ENCODE peak calls at places on chromosomes 5 and 9, in five cellular contexts. P is dorsolateral prefrontal cortex, I is smooth muscle cell of the brain vasculature, T is NCI-H1417, N is DMS79. D is an unnamed sample.

GRCh38 chr5:61467766-61468482 is 135.9 kb downstream of the ZSWIM6 start:
- DNase-seq in P (no peak), I (no peak), T (no peak), N (no peak), D (no peak)

GRCh38 chr9:68562456-68562855 is 21.8 kb upstream of the TMEM252 start:
- DNase-seq in P (no peak), I (no peak), T (no peak), N (no peak), D (no peak)

GRCh38 chr5:97163360-97163764 is 19.7 kb downstream of the RIOK2 start:
- DNase-seq in P (no peak), I (no peak), T (no peak), N (no peak), D (no peak)

GRCh38 chr5:142426676-142427364 is 102.0 kb upstream of the SPRY4 start:
- DNase-seq in P (no peak), I (peak), T (no peak), N (no peak), D (no peak)

GRCh38 chr5:14342306-14342705 is 199.2 kb downstream of the TRIO start:
- DNase-seq in P (no peak), I (no peak), T (no peak), N (no peak), D (no peak)

GRCh38 chr5:179112469-179113142 is 52.4 kb downstream of the ZNF354C start:
- DNase-seq in P (no peak), I (no peak), T (no peak), N (no peak), D (no peak)

GRCh38 chr5:38925154-38925925 is 79.5 kb downstream of the OSMR start:
- DNase-seq in P (no peak), I (no peak), T (no peak), N (no peak), D (no peak)

GRCh38 chr9:129282308-129283211 is 104.5 kb upstream of the IER5L start:
- DNase-seq in P (peak), I (no peak), T (no peak), N (no peak), D (no peak)

GRCh38 chr9:104094534-104095020 is 468 bp downstream of the SMC2 start:
- DNase-seq in P (no peak), I (no peak), T (peak), N (no peak), D (peak)

GRCh38 chr9:98018347-98018746 is 35.2 kb downstream of the ANP32B start:
- DNase-seq in P (no peak), I (no peak), T (no peak), N (no peak), D (no peak)

GRCh38 chr5:32505718-32506117 is 61.2 kb upstream of the ZFR start:
- DNase-seq in P (no peak), I (no peak), T (no peak), N (no peak), D (no peak)

GRCh38 chr5:95895771-95896170 is 65.9 kb downstream of the ELL2 start:
- DNase-seq in P (peak), I (no peak), T (no peak), N (no peak), D (peak)

GRCh38 chr5:75891020-75891419 is 173.8 kb upstream of the POC5 start:
- DNase-seq in P (no peak), I (no peak), T (no peak), N (no peak), D (no peak)

GRCh38 chr9:110007477-110008270 is 200.3 kb downstream of the C9orf152 start:
- DNase-seq in P (no peak), I (no peak), T (no peak), N (no peak), D (no peak)

GRCh38 chr5:64872044-64872443 is 103.3 kb downstream of the CWC27 start:
- DNase-seq in P (no peak), I (no peak), T (no peak), N (no peak), D (peak)

GRCh38 chr5:76790632-76791290 is 28.1 kb upstream of the F2RL1 start:
- DNase-seq in P (no peak), I (peak), T (no peak), N (no peak), D (no peak)

GRCh38 chr9:34991833-34992375 is 2.4 kb downstream of the DNAJB5 start:
- DNase-seq in P (no peak), I (no peak), T (no peak), N (no peak), D (no peak)

GRCh38 chr5:138354926-138355378 is 2.5 kb downstream of the KDM3B start:
- DNase-seq in P (no peak), I (no peak), T (no peak), N (no peak), D (peak)

GRCh38 chr9:70061776-70062175 is 18.1 kb downstream of the MAMDC2 start:
- DNase-seq in P (no peak), I (no peak), T (no peak), N (no peak), D (no peak)

GRCh38 chr5:170254056-170254455 is 21.3 kb downstream of the C5orf58 start:
- DNase-seq in P (no peak), I (no peak), T (no peak), N (no peak), D (no peak)

GRCh38 chr9:125437771-125438221 is 176.2 kb downstream of the GAPVD1 start:
- DNase-seq in P (no peak), I (no peak), T (no peak), N (peak), D (no peak)

D was measured in NCI-H2227 treated with DMSO at 0.1 percent for 48 hours.